ENCODE peak calls at places on chromosomes 4 and X, in four cellular contexts. One of them, this sample, is unnamed.
A peak's percentile ranks its signal among the peaks of the same experiment; 100 is the strongest.

GRCh38 chr4:172680701-172681100 is 487.9 kb upstream of the GALNT7 start:
- DNase-seq in H1: no peak
- DNase-seq in IMR-90: peak; percentile 12
- DNase-seq in mesendoderm: no peak
- DNase-seq in this sample: no peak

GRCh38 chr4:105837037-105837436 is 58.2 kb upstream of the NPNT start:
- DNase-seq in IMR-90: no peak
- DNase-seq in mesendoderm: peak; percentile 78
- DNase-seq in H1: no peak
- DNase-seq in this sample: no peak

GRCh38 chr4:169492436-169493163 is 119.8 kb downstream of the NEK1 start:
- DNase-seq in mesendoderm: peak; percentile 60
- DNase-seq in IMR-90: peak; percentile 44
- DNase-seq in H1: peak; percentile 68
- DNase-seq in this sample: peak; percentile 47

GRCh38 chr4:153114771-153115321 is 89.4 kb upstream of the TRIM2 start:
- DNase-seq in mesendoderm: no peak
- DNase-seq in H1: no peak
- DNase-seq in IMR-90: peak; percentile 84
- DNase-seq in this sample: no peak

GRCh38 chrX:153303276-153304262 is 18.0 kb downstream of the PNMA6F start:
- DNase-seq in mesendoderm: no peak
- DNase-seq in IMR-90: no peak
- DNase-seq in H1: no peak
- DNase-seq in this sample: no peak

GRCh38 chrX:75276666-75277065 is 2.8 kb downstream of the UPRT start:
- DNase-seq in mesendoderm: no peak
- DNase-seq in IMR-90: no peak
- DNase-seq in H1: no peak
- DNase-seq in this sample: no peak

GRCh38 chrX:13266641-13267420 is 53.0 kb downstream of the ATXN3L start:
- DNase-seq in IMR-90: peak; percentile 49
- DNase-seq in mesendoderm: peak; percentile 28
- DNase-seq in H1: no peak
- DNase-seq in this sample: no peak

GRCh38 chrX:150155396-150156048 is 207.6 kb upstream of the MAMLD1 start:
- DNase-seq in H1: no peak
- DNase-seq in IMR-90: peak; percentile 55
- DNase-seq in mesendoderm: no peak
- DNase-seq in this sample: no peak

GRCh38 chr4:2457481-2458295 is 11.2 kb upstream of the RNF4 start:
- DNase-seq in H1: no peak
- DNase-seq in mesendoderm: no peak
- DNase-seq in IMR-90: no peak
- DNase-seq in this sample: peak; percentile 30

GRCh38 chr4:142473218-142473959 is 372.7 kb downstream of the INPP4B start:
- DNase-seq in IMR-90: no peak
- DNase-seq in H1: no peak
- DNase-seq in mesendoderm: no peak
- DNase-seq in this sample: no peak

GRCh38 chrX:15465347-15465746 is 27.8 kb downstream of the PIR start:
- DNase-seq in IMR-90: peak; percentile 39
- DNase-seq in mesendoderm: no peak
- DNase-seq in H1: no peak
- DNase-seq in this sample: no peak

GRCh38 chr4:38237139-38237538 is 276.9 kb downstream of the PTTG2 start:
- DNase-seq in mesendoderm: no peak
- DNase-seq in IMR-90: peak; percentile 55
- DNase-seq in H1: no peak
- DNase-seq in this sample: no peak

GRCh38 chrX:71996138-71996537 is 85.5 kb downstream of the NHSL2 start:
- DNase-seq in mesendoderm: no peak
- DNase-seq in IMR-90: no peak
- DNase-seq in H1: no peak
- DNase-seq in this sample: no peak

GRCh38 chrX:129000797-129001196 is 522.5 kb downstream of the SMARCA1 start:
- DNase-seq in mesendoderm: peak; percentile 3
- DNase-seq in H1: no peak
- DNase-seq in IMR-90: no peak
- DNase-seq in this sample: no peak

GRCh38 chr4:11698846-11699590 is 270.3 kb upstream of the HS3ST1 start:
- DNase-seq in H1: no peak
- DNase-seq in mesendoderm: peak; percentile 30
- DNase-seq in IMR-90: peak; percentile 80
- DNase-seq in this sample: no peak

GRCh38 chrX:150092549-150092948 is 154.3 kb upstream of the EOLA2 start:
- DNase-seq in H1: no peak
- DNase-seq in IMR-90: no peak
- DNase-seq in mesendoderm: no peak
- DNase-seq in this sample: no peak

GRCh38 chr4:140094701-140095420 is 59.1 kb downstream of the MAML3 start:
- DNase-seq in mesendoderm: peak; percentile 92
- DNase-seq in H1: peak; percentile 59
- DNase-seq in IMR-90: peak; percentile 73
- DNase-seq in this sample: peak; percentile 78

GRCh38 chr4:147060171-147060931 is 114.7 kb upstream of the TTC29 start:
- DNase-seq in IMR-90: peak; percentile 81
- DNase-seq in H1: no peak
- DNase-seq in mesendoderm: no peak
- DNase-seq in this sample: no peak

GRCh38 chr4:78585633-78586032 is 34.1 kb downstream of the ANXA3 start:
- DNase-seq in mesendoderm: no peak
- DNase-seq in IMR-90: peak; percentile 86
- DNase-seq in H1: no peak
- DNase-seq in this sample: no peak

GRCh38 chr4:7233601-7234000 is 41.3 kb downstream of the SORCS2 start:
- DNase-seq in mesendoderm: no peak
- DNase-seq in IMR-90: no peak
- DNase-seq in H1: no peak
- DNase-seq in this sample: no peak

GRCh38 chr4:7233006-7233580 is 40.8 kb downstream of the SORCS2 start:
- DNase-seq in mesendoderm: no peak
- DNase-seq in IMR-90: no peak
- DNase-seq in H1: no peak
- DNase-seq in this sample: no peak

GRCh38 chr4:7234355-7235029 is 42.2 kb downstream of the SORCS2 start:
- DNase-seq in H1: no peak
- DNase-seq in IMR-90: no peak
- DNase-seq in mesendoderm: no peak
- DNase-seq in this sample: no peak

GRCh38 chr4:7236847-7237246 is 44.5 kb downstream of the SORCS2 start:
- DNase-seq in H1: no peak
- DNase-seq in IMR-90: peak; percentile 20
- DNase-seq in mesendoderm: no peak
- DNase-seq in this sample: no peak

DNA sequence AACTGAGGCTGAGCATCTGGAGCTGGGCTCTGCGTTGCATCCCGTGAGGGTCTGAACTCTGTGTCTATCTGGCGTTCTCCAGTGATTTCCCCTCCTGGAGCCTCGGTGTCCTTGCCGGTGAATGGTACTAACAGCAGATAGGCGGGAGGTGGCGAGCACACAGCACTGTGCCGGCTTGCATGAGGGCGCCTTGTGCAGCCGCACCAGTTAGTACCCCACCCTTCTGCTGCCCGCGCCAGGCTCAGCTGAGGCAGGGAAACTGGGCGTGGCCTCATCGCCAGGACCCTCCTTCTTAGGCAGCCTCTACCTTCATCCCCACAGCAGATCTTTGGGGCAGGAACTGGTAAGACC is 42.7 kb downstream of the SORCS2 start:
- DNase-seq in H1: no peak
- DNase-seq in IMR-90: no peak
- DNase-seq in mesendoderm: no peak
- DNase-seq in this sample: no peak
- H2AK5ac ChIP-seq in H1: no peak overlapping the region
- H2AK5ac ChIP-seq in IMR-90: no peak overlapping the region
- H2AK5ac ChIP-seq in mesendoderm: no peak overlapping the region
- H2AK5ac ChIP-seq in this sample: no peak overlapping the region

GRCh38 chr4:76905521-76905920 is 7.6 kb upstream of the SOWAHB start:
- DNase-seq in mesendoderm: no peak
- DNase-seq in IMR-90: peak; percentile 72
- DNase-seq in H1: no peak
- DNase-seq in this sample: no peak
- H4K5ac ChIP-seq in mesendoderm: no peak overlapping the region
- H4K5ac ChIP-seq in IMR-90: no peak overlapping the region
- H4K5ac ChIP-seq in H1: no peak overlapping the region
- H4K5ac ChIP-seq in this sample: no peak overlapping the region

DNA sequence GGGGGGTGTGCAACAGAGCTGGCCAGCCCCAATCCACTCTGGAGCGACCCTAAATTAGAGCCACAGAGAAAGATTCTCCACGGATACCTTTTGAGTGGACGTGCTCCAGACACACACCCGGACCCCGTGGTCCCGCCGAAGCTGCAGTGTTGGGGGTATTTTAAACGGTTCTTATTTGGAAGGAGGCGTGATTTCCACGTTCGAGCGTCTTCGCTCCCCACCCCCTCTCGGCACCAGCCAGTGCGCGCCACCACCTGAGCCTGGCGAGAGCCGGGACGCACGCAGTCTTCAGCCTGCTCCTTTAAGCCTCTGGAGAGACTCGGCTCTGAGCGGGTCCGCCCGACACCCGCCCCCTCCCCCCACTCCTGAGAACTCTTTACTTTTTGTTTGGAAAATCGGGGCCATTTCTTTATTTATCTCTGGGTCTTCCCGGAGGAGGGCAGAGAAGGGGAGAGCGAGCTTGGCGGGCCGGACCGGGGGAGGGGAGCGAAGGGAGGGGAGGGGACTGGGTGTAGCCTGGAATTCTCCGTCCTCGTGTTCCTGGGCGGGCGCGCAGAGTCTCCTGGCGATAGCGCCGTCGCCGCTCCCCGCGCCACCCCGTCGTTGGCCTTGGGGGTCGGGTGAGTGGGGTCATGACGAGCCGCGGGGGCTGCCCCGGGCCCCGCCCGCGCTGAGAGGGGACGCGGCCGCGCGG is 660 bp upstream of the PTCHD1 start:
- DNase-seq in H1: peak; percentile 54
- DNase-seq in IMR-90: no peak
- DNase-seq in mesendoderm: peak; percentile 76
- DNase-seq in this sample: peak; percentile 76
- H3K27ac ChIP-seq in H1: no peak overlapping the region
- H3K27ac ChIP-seq in IMR-90: no peak overlapping the region
- H3K27ac ChIP-seq in mesendoderm: peak overlapping the region; percentile 76
- H3K27ac ChIP-seq in this sample: no peak overlapping the region

GRCh38 chrX:50638123-50638522 is 167.5 kb upstream of the DGKK start:
- DNase-seq in mesendoderm: no peak
- DNase-seq in H1: no peak
- DNase-seq in IMR-90: no peak
- DNase-seq in this sample: no peak

GRCh38 chrX:50644496-50644895 is 169.5 kb downstream of the SHROOM4 start:
- DNase-seq in H1: no peak
- DNase-seq in IMR-90: no peak
- DNase-seq in mesendoderm: no peak
- DNase-seq in this sample: no peak

GRCh38 chrX:50648151-50648550 is 165.8 kb downstream of the SHROOM4 start:
- DNase-seq in IMR-90: peak; percentile 3
- DNase-seq in H1: no peak
- DNase-seq in mesendoderm: no peak
- DNase-seq in this sample: no peak

DNA sequence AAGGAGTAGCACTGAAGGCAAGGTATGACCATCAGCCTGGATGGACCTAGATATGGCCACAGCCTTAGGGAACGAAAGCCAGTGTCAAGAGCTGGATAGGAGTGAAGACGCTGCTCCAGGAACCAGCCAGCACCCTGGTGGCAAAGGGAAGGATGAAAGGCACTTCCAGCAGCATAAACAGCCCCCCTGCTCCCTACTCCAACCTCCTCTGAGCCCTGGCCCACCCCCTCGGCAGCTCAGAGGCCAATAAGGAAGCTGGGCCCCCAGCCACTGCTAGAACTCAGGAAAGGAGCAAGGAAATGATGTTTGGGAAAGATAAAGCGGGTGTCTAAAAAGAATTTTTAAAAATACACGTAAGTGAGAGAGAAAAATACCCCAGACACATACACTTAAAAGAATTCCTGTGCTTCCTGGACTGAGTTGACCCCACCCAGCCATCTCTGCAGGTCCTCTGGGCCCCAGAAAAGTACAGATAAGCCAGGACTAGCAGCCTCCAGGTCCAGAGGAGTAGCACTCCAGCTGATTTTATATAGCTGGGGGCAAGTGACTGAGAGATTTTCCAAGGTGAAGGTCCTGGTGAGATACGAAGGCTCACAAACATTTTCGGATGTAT is 170.4 kb downstream of the SHROOM4 start:
- DNase-seq in IMR-90: no peak
- DNase-seq in H1: no peak
- DNase-seq in mesendoderm: no peak
- DNase-seq in this sample: no peak
- H2AK5ac ChIP-seq in IMR-90: no peak overlapping the region
- H2AK5ac ChIP-seq in H1: no peak overlapping the region
- H2AK5ac ChIP-seq in mesendoderm: no peak overlapping the region
- H2AK5ac ChIP-seq in this sample: no peak overlapping the region

GRCh38 chrX:23610491-23610890 is 56.8 kb upstream of the PRDX4 start:
- DNase-seq in H1: no peak
- DNase-seq in mesendoderm: peak; percentile 29
- DNase-seq in IMR-90: peak; percentile 3
- DNase-seq in this sample: no peak

GRCh38 chrX:23616361-23616760 is 50.9 kb upstream of the PRDX4 start:
- DNase-seq in H1: no peak
- DNase-seq in mesendoderm: peak; percentile 29
- DNase-seq in IMR-90: peak; percentile 38
- DNase-seq in this sample: no peak

GRCh38 chrX:23612846-23613245 is 54.4 kb upstream of the PRDX4 start:
- DNase-seq in H1: no peak
- DNase-seq in IMR-90: no peak
- DNase-seq in mesendoderm: no peak
- DNase-seq in this sample: no peak
- H4K5ac ChIP-seq in H1: no peak overlapping the region
- H4K5ac ChIP-seq in IMR-90: no peak overlapping the region
- H4K5ac ChIP-seq in mesendoderm: no peak overlapping the region
- H4K5ac ChIP-seq in this sample: no peak overlapping the region

GRCh38 chrX:53717205-53717604 is 30.7 kb upstream of the HUWE1 start:
- DNase-seq in H1: no peak
- DNase-seq in IMR-90: no peak
- DNase-seq in mesendoderm: no peak
- DNase-seq in this sample: no peak
- H3K27ac ChIP-seq in H1: no peak overlapping the region
- H3K27ac ChIP-seq in IMR-90: no peak overlapping the region
- H3K27ac ChIP-seq in mesendoderm: no peak overlapping the region
- H3K27ac ChIP-seq in this sample: no peak overlapping the region